ENCODE peak calls at places on chromosome 6, in eight cellular contexts. P is cortex of kidney; D is T-helper 9 cell; A is left cardiac atrium; U is GDM1; V is astrocyte; I is iris pigment epithelial cell; T is stimulated activated CD4-positive, alpha-beta T cell treated with anti-CD3 and anti-CD28 coated beads, Interleukin-2, amount 100 ng/mL, for 4 hours. Q is an unnamed sample.

GRCh38 chr6:17086469-17086868 is 15.4 kb upstream of the STMND1 start:
- DNase-seq in V (peak), U (no peak), D (no peak), A (peak), T (no peak), P (no peak), I (peak), Q (peak)

GRCh38 chr6:105883966-105884365 is 202.2 kb upstream of the PRDM1 start:
- DNase-seq in T (no peak), U (no peak), A (no peak), V (no peak), P (no peak), I (no peak), D (no peak), Q (no peak)

GRCh38 chr6:85866373-85866740 is 223.7 kb upstream of the SYNCRIP start:
- DNase-seq in V (peak), I (no peak), U (no peak), D (no peak), A (no peak), P (no peak), T (no peak), Q (no peak)

GRCh38 chr6:159790947-159791598 is 806 bp downstream of the MRPL18 start:
- DNase-seq in U (no peak), A (peak), P (no peak), V (no peak), I (no peak), D (peak), T (peak), Q (peak)

GRCh38 chr6:51468704-51469103 is 618.7 kb downstream of the PKHD1 start:
- DNase-seq in P (no peak), I (no peak), U (no peak), V (no peak), A (no peak), T (no peak), D (no peak), Q (no peak)

GRCh38 chr6:135938588-135939215 is 87.2 kb downstream of the PDE7B start:
- DNase-seq in A (peak), I (peak), T (no peak), V (peak), D (no peak), U (no peak), P (no peak), Q (peak)

GRCh38 chr6:85798934-85799490 is 156.3 kb upstream of the SYNCRIP start:
- DNase-seq in P (no peak), T (no peak), I (no peak), D (no peak), U (no peak), V (no peak), A (no peak), Q (peak)

GRCh38 chr6:134979142-134979541 is 29.2 kb upstream of the ALDH8A1 start:
- DNase-seq in A (no peak), D (no peak), V (no peak), P (no peak), I (no peak), T (no peak), U (no peak), Q (no peak)

GRCh38 chr6:127484207-127484858 is 25.1 kb upstream of the KIAA0408 start:
- DNase-seq in P (no peak), A (no peak), U (no peak), T (peak), D (no peak), V (peak), I (peak), Q (peak)

GRCh38 chr6:70686548-70687133 is 19.0 kb downstream of the SMAP1 start:
- DNase-seq in I (peak), P (no peak), U (no peak), V (no peak), A (no peak), D (no peak), T (no peak), Q (peak)

GRCh38 chr6:130720076-130720475 is 107.1 kb upstream of the SMLR1 start:
- DNase-seq in U (no peak), V (no peak), P (no peak), T (no peak), A (no peak), I (no peak), D (no peak), Q (peak)

GRCh38 chr6:118618676-118619377 is 32.6 kb downstream of the CEP85L start:
- DNase-seq in P (no peak), V (peak), T (peak), I (peak), U (peak), D (peak), A (peak), Q (peak)

GRCh38 chr6:71279740-71280139 is 8.9 kb upstream of the OGFRL1 start:
- DNase-seq in V (no peak), A (no peak), P (no peak), I (no peak), T (no peak), D (no peak), U (no peak), Q (no peak)